ENCODE peak calls at places on chromosomes 11 and 22, in six cellular contexts. A is kidney epithelial cell; V is RWPE2; B is spleen; G is brain microvascular endothelial cell; N is CD8-positive, alpha-beta memory T cell. M is an unnamed sample. For H3K36me3, the result is how much of the 10 kb centered on the place peaks cover.

GRCh38 chr11:11408436-11409221 is 55.6 kb upstream of the CSNK2A3 start:
- DNase-seq in A (no peak), V (no peak), G (no peak), N (no peak), B (no peak), M (no peak)

GRCh38 chr11:104573431-104573830 is 324.8 kb downstream of the CASP12 start:
- DNase-seq in G (peak), N (no peak), B (no peak), A (no peak), V (no peak), M (no peak)

GRCh38 chr11:117221775-117222517 is 9.9 kb downstream of the PCSK7 start:
- DNase-seq in G (no peak), V (peak), B (no peak), N (no peak), A (no peak), M (no peak)

GRCh38 chr22:37254867-37255233 is 10.8 kb upstream of the RAC2 start:
- DNase-seq in A (no peak), N (no peak), G (peak), V (no peak), B (no peak), M (no peak)

GRCh38 chr11:76164081-76164480 is 42.2 kb downstream of the WNT11 start:
- DNase-seq in G (no peak), B (peak), A (no peak), N (no peak), V (no peak), M (no peak)

GRCh38 chr11:61919841-61920631 is 2.7 kb upstream of the RAB3IL1 start:
- DNase-seq in A (no peak), B (peak), V (peak), N (no peak), G (no peak), M (no peak)

GRCh38 chr22:44023404-44024287 is 456 bp upstream of the PARVB start:
- DNase-seq in A (no peak), B (peak), N (no peak), V (no peak), G (no peak), M (no peak)

GRCh38 chr11:70128435-70128906 is 50.4 kb downstream of the ANO1 start:
- DNase-seq in A (no peak), V (no peak), G (peak), B (no peak), N (no peak), M (no peak)

GRCh38 chr11:74004694-74005615 is 3.9 kb downstream of the UCP3 start:
- DNase-seq in G (no peak), B (peak), V (no peak), A (no peak), N (peak), M (peak)

GRCh38 chr11:66880484-66881211 is 23.8 kb downstream of the LRFN4 start:
- DNase-seq in N (peak), B (no peak), A (peak), V (peak), G (no peak), M (no peak)

GRCh38 chr11:109317726-109318125 is 104.3 kb upstream of the C11orf87 start:
- DNase-seq in N (no peak), A (no peak), V (no peak), B (no peak), G (no peak), M (no peak)

GRCh38 chr11:119361056-119361787 is 14.7 kb upstream of the MFRP start:
- DNase-seq in N (no peak), B (peak), A (peak), V (peak), G (peak), M (no peak)

GRCh38 chr11:14290422-14290821 is 68.6 kb downstream of the RRAS2 start:
- DNase-seq in V (no peak), G (no peak), A (no peak), B (no peak), N (no peak), M (no peak)

DNA sequence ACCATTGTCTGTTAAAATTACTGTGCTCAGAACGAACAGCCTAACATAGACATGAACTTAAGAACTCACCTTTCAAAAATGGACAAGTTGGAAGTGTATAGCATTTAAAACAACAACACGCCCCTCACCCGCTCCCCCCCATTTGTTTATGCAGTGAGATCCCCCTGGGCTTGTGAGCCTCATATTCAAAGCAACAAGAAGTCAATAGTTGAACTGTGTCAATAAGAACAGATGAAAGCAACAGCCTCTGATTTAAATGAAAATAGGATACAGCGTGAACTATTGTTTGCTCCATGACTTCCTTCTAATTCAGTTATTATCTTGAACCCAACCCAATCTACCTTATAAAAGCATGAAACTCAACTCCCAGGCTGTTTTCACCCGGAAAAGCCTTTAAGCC is 314.2 kb downstream of the BLID start:
- DNase-seq in B (no peak), N (no peak), A (no peak), V (no peak), G (no peak), M (no peak)
- H3K4me3 ChIP-seq in B (no peak), N (no peak), A (no peak), V (no peak), G (no peak), M (no peak)

DNA sequence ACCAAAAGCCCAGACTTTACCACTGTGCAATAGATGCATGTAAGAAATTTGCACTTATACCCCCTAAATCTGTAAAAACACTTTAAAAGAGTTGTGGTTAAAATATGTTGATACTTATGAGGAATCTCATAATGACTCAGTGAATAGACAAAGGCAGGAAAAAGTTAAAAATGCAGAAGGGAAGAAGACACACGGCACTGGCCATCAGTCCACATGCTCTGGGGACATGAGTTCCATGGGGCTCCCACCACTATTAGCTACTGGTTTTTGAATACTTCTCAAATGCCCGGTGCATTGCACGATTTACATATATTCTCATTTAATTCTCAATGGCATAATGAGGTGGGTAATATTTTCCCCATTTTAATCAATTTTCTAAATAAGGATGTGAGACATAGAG is 59.3 kb upstream of the BLID start:
- DNase-seq in N (no peak), G (no peak), B (no peak), A (no peak), V (no peak), M (no peak)
- H3K36me3 ChIP-seq in N (under half), G (half or more), B (under half), A (under half), V (half or more), M (under half)

GRCh38 chr11:96157517-96157873 is 185.5 kb downstream of the MAML2 start:
- DNase-seq in G (no peak), V (no peak), A (no peak), B (no peak), N (no peak), M (no peak)

GRCh38 chr11:96155627-96156378 is 187.2 kb downstream of the MAML2 start:
- DNase-seq in A (peak), G (peak), B (peak), V (peak), N (no peak), M (no peak)

GRCh38 chr11:96154802-96155520 is 188.0 kb downstream of the MAML2 start:
- DNase-seq in A (no peak), V (no peak), N (no peak), B (no peak), G (peak), M (no peak)

GRCh38 chr11:96158126-96158525 is 184.9 kb downstream of the MAML2 start:
- DNase-seq in N (no peak), A (no peak), B (no peak), G (no peak), V (no peak), M (no peak)

DNA sequence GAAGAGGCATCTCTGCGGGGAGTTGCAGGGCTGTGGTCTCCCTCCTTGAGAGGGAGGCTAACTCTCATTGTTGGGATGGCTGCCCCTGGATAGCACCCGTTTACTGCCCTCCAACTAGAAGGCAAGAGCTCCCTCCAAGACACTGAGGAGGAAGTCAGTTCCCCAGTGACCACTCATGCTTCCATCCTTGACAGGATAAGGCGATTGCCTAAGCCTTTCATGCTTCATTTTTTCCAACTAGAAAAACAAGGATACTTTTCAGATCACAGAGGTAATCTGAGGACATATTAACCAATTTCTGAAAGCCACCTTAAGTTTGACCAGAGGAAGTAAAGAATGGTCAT is 186.6 kb downstream of the MAML2 start:
- DNase-seq in G (no peak), A (no peak), V (no peak), B (no peak), N (no peak), M (peak)
- H3K4me3 ChIP-seq in G (no peak), A (no peak), V (no peak), B (no peak), N (no peak), M (no peak)

DNA sequence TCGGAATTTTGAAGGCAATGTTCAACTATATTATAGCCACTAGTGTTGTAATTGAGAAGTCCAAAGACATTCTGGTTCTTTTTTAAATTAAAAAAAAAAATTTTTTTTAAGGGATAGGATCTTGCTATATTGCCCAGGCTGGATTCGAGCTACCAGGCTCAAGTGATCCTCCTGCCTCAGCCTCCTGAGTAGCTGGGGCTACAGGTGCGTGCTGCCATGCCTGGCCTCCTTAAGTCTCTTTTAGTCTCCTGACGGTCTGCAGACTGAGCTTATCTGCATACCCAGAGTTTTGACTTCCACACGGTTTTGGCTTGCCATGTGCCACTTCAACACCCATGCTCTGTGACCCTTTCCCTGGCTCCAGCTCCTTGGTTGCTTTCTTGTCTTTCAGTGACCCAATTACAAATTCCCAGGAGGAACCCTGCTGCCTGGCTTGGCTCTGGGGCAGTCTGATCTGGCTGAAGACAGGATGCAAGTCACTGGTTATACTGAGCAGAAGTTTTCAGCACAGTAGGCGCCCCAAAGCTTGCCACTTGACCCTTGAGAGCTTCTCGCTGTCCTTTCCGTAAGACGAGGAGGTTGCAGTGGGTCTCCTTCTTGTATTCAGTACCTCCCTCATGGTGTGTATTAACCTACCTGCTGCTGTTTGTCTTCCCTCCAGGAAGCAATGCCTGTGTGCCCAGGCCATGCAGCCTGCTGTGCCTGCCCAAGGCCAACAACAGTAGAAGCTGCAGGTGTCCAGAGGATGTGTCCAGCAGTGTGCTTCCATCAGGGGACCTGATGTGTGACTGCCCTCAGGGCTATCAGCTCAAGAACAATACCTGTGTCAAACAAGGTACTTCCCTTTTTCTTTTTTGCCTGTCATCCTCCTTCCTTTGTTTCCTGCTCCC is 113.8 kb upstream of the SORL1-AS1 start:
- DNase-seq in N (no peak), G (no peak), B (no peak), V (no peak), A (no peak), M (no peak)
- H3K36me3 ChIP-seq in N (half or more), G (under half), B (under half), V (under half), A (under half), M (half or more)

DNA sequence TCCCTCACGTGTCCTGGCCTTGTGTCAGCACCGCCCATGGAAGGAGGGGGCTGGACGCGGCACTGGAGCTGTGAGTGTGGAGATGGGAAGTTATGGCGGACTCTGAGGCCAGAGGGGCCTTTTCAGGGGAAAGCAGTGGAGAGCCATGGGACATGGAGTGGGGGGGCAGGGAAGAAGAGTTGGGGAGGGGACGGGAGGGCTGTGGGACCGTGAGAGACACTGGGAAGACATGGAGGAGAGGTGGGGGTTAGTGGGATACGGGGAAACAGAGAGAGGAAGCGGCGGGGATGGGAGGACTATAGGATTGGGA is 58.2 kb downstream of the FBXO7 start:
- DNase-seq in A (no peak), B (peak), N (no peak), V (no peak), G (no peak), M (no peak)
- H3K4me3 ChIP-seq in A (no peak), B (no peak), N (no peak), V (no peak), G (no peak), M (no peak)

DNA sequence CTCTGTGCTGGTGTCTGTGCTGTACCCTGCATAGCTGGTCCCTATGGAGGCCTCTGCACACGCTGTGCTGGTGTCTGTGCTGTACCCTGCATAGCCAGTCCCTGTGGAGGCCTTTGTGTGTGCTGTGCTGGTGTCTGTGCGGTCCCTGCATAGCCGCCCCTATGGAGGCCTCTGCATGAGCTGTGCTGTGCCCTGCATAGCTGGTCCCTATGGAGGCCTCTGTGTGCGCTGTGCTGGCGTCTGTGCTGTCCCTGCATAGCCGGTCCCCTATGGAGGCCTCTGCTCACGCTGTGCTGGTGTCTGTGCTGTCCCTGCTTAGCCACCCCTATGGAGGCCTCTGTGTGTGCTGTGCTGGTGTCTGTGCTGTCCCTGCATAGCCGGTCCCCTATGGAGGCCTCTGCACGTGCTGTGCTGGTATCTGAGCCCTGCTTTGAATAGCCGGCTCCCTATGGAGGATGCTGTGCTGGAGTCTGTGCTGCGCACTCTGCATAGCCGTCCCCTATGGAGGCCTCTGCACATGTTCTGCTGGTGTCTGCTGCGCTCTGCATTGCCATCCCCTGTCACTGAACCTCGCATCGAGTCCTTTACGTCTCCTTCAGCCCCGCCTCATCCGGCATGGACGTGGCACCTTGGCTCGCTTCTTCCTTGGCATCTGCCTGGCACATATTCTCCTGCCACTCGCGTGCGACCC is 6.2 kb downstream of the NADSYN1 start:
- DNase-seq in B (peak), N (no peak), A (no peak), G (no peak), V (peak), M (no peak)
- H3K36me3 ChIP-seq in B (half or more), N (half or more), A (under half), G (under half), V (under half), M (half or more)